ENCODE peak calls at places on chromosomes 11 and 22, in seven cellular contexts. One of them, this sample, is unnamed.

GRCh38 chr11:43988040-43988793 is 45.8 kb downstream of the C11orf96 start:
- DNase-seq in M059J: no peak
- DNase-seq in fibroblast of mammary gland: peak; percentile 80
- DNase-seq in Daoy: peak; percentile 10
- DNase-seq in mucosa of gallbladder: no peak
- DNase-seq in T-cell: no peak
- DNase-seq in T-helper 17 cell: no peak
- DNase-seq in this sample: no peak

GRCh38 chr22:24436553-24436952 is 9.2 kb downstream of the ADORA2A start:
- DNase-seq in M059J: no peak
- DNase-seq in fibroblast of mammary gland: no peak
- DNase-seq in Daoy: no peak
- DNase-seq in mucosa of gallbladder: no peak
- DNase-seq in T-cell: no peak
- DNase-seq in T-helper 17 cell: no peak
- DNase-seq in this sample: no peak

GRCh38 chr11:40274017-40274416 is 1185.4 kb downstream of the LRRC4C start:
- DNase-seq in M059J: peak; percentile 84
- DNase-seq in fibroblast of mammary gland: no peak
- DNase-seq in Daoy: no peak
- DNase-seq in mucosa of gallbladder: no peak
- DNase-seq in T-cell: no peak
- DNase-seq in T-helper 17 cell: no peak
- DNase-seq in this sample: peak; percentile 64

GRCh38 chr22:37162221-37163095 is 12.7 kb upstream of the IL2RB start:
- DNase-seq in M059J: no peak
- DNase-seq in fibroblast of mammary gland: no peak
- DNase-seq in Daoy: no peak
- DNase-seq in mucosa of gallbladder: no peak
- DNase-seq in T-cell: peak; percentile 68
- DNase-seq in T-helper 17 cell: peak; percentile 53
- DNase-seq in this sample: peak; percentile 27

GRCh38 chr22:37638351-37639069 is 959 bp upstream of the SH3BP1 start:
- DNase-seq in M059J: no peak
- DNase-seq in fibroblast of mammary gland: no peak
- DNase-seq in Daoy: no peak
- DNase-seq in mucosa of gallbladder: no peak
- DNase-seq in T-cell: no peak
- DNase-seq in T-helper 17 cell: no peak
- DNase-seq in this sample: no peak

GRCh38 chr11:121672630-121673487 is 220.1 kb upstream of the SORL1-AS1 start:
- DNase-seq in M059J: no peak
- DNase-seq in fibroblast of mammary gland: peak; percentile 41
- DNase-seq in Daoy: no peak
- DNase-seq in mucosa of gallbladder: no peak
- DNase-seq in T-cell: no peak
- DNase-seq in T-helper 17 cell: no peak
- DNase-seq in this sample: no peak

GRCh38 chr22:46053563-46054090 is 76.7 kb upstream of the WNT7B start:
- DNase-seq in M059J: peak; percentile 70
- DNase-seq in fibroblast of mammary gland: peak; percentile 65
- DNase-seq in Daoy: peak; percentile 76
- DNase-seq in mucosa of gallbladder: peak; percentile 72
- DNase-seq in T-cell: no peak
- DNase-seq in T-helper 17 cell: peak; percentile 34
- DNase-seq in this sample: peak; percentile 62

GRCh38 chr11:2186669-2187266 is 15.2 kb upstream of the TH start:
- DNase-seq in M059J: peak; percentile 54
- DNase-seq in fibroblast of mammary gland: no peak
- DNase-seq in Daoy: peak; percentile 61
- DNase-seq in mucosa of gallbladder: no peak
- DNase-seq in T-cell: no peak
- DNase-seq in T-helper 17 cell: peak; percentile 28
- DNase-seq in this sample: peak; percentile 56

GRCh38 chr22:42793848-42794405 is 63.1 kb downstream of the ARFGAP3 start:
- DNase-seq in M059J: no peak
- DNase-seq in fibroblast of mammary gland: no peak
- DNase-seq in Daoy: no peak
- DNase-seq in mucosa of gallbladder: no peak
- DNase-seq in T-cell: no peak
- DNase-seq in T-helper 17 cell: no peak
- DNase-seq in this sample: no peak

GRCh38 chr11:108680267-108680666 is 15.4 kb downstream of the DDX10 start:
- DNase-seq in M059J: no peak
- DNase-seq in fibroblast of mammary gland: no peak
- DNase-seq in Daoy: no peak
- DNase-seq in mucosa of gallbladder: no peak
- DNase-seq in T-cell: no peak
- DNase-seq in T-helper 17 cell: no peak
- DNase-seq in this sample: no peak

GRCh38 chr22:27133951-27134664 is 476.7 kb downstream of the MIAT start:
- DNase-seq in M059J: peak; percentile 91
- DNase-seq in fibroblast of mammary gland: peak; percentile 86
- DNase-seq in Daoy: peak; percentile 95
- DNase-seq in mucosa of gallbladder: no peak
- DNase-seq in T-cell: no peak
- DNase-seq in T-helper 17 cell: no peak
- DNase-seq in this sample: peak; percentile 86

GRCh38 chr22:32789797-32790620 is 11.5 kb upstream of the TIMP3 start:
- DNase-seq in M059J: no peak
- DNase-seq in fibroblast of mammary gland: no peak
- DNase-seq in Daoy: no peak
- DNase-seq in mucosa of gallbladder: no peak
- DNase-seq in T-cell: no peak
- DNase-seq in T-helper 17 cell: no peak
- DNase-seq in this sample: no peak

GRCh38 chr11:27084407-27084985 is 43.9 kb downstream of the BBOX1 start:
- DNase-seq in M059J: no peak
- DNase-seq in fibroblast of mammary gland: no peak
- DNase-seq in Daoy: no peak
- DNase-seq in mucosa of gallbladder: no peak
- DNase-seq in T-cell: no peak
- DNase-seq in T-helper 17 cell: no peak
- DNase-seq in this sample: no peak

GRCh38 chr11:64007160-64007628 is 21.0 kb downstream of the OTUB1 start:
- DNase-seq in M059J: peak; percentile 55
- DNase-seq in fibroblast of mammary gland: peak; percentile 46
- DNase-seq in Daoy: peak; percentile 62
- DNase-seq in mucosa of gallbladder: no peak
- DNase-seq in T-cell: no peak
- DNase-seq in T-helper 17 cell: no peak
- DNase-seq in this sample: peak; percentile 76

GRCh38 chr11:130131957-130132850 is 27.4 kb upstream of the ST14 start:
- DNase-seq in M059J: peak; percentile 65
- DNase-seq in fibroblast of mammary gland: peak; percentile 72
- DNase-seq in Daoy: peak; percentile 48
- DNase-seq in mucosa of gallbladder: peak; percentile 60
- DNase-seq in T-cell: peak; percentile 23
- DNase-seq in T-helper 17 cell: peak; percentile 44
- DNase-seq in this sample: peak; percentile 74

GRCh38 chr22:22565991-22566390 is 6.9 kb upstream of the PRAME start:
- DNase-seq in M059J: peak; percentile 32
- DNase-seq in fibroblast of mammary gland: peak; percentile 81
- DNase-seq in Daoy: no peak
- DNase-seq in mucosa of gallbladder: no peak
- DNase-seq in T-cell: no peak
- DNase-seq in T-helper 17 cell: no peak
- DNase-seq in this sample: peak; percentile 13

GRCh38 chr11:1049911-1050580 is 13.5 kb upstream of the MUC6 start:
- DNase-seq in M059J: no peak
- DNase-seq in fibroblast of mammary gland: no peak
- DNase-seq in Daoy: peak; percentile 1
- DNase-seq in mucosa of gallbladder: no peak
- DNase-seq in T-cell: no peak
- DNase-seq in T-helper 17 cell: peak; percentile 3
- DNase-seq in this sample: no peak

GRCh38 chr11:6757373-6757967 is 14.3 kb downstream of the OR2AG2 start:
- DNase-seq in M059J: peak; percentile 60
- DNase-seq in fibroblast of mammary gland: peak; percentile 65
- DNase-seq in Daoy: peak; percentile 36
- DNase-seq in mucosa of gallbladder: peak; percentile 67
- DNase-seq in T-cell: peak; percentile 21
- DNase-seq in T-helper 17 cell: peak; percentile 41
- DNase-seq in this sample: peak; percentile 67

GRCh38 chr11:8097926-8098325 is 16.9 kb downstream of the TUB start:
- DNase-seq in M059J: no peak
- DNase-seq in fibroblast of mammary gland: no peak
- DNase-seq in Daoy: no peak
- DNase-seq in mucosa of gallbladder: no peak
- DNase-seq in T-cell: no peak
- DNase-seq in T-helper 17 cell: no peak
- DNase-seq in this sample: no peak

GRCh38 chr11:16889905-16890304 is 124.3 kb downstream of the PLEKHA7 start:
- DNase-seq in M059J: no peak
- DNase-seq in fibroblast of mammary gland: no peak
- DNase-seq in Daoy: no peak
- DNase-seq in mucosa of gallbladder: no peak
- DNase-seq in T-cell: no peak
- DNase-seq in T-helper 17 cell: no peak
- DNase-seq in this sample: no peak

GRCh38 chr11:106608677-106609076 is 409.6 kb downstream of the GUCY1A2 start:
- DNase-seq in M059J: peak; percentile 54
- DNase-seq in fibroblast of mammary gland: peak; percentile 67
- DNase-seq in Daoy: peak; percentile 51
- DNase-seq in mucosa of gallbladder: no peak
- DNase-seq in T-cell: no peak
- DNase-seq in T-helper 17 cell: no peak
- DNase-seq in this sample: peak; percentile 67

GRCh38 chr11:17927643-17928343 is 85.1 kb downstream of the SERGEF start:
- DNase-seq in M059J: no peak
- DNase-seq in fibroblast of mammary gland: peak; percentile 89
- DNase-seq in Daoy: no peak
- DNase-seq in mucosa of gallbladder: no peak
- DNase-seq in T-cell: no peak
- DNase-seq in T-helper 17 cell: no peak
- DNase-seq in this sample: no peak

GRCh38 chr22:39999144-39999757 is 4.5 kb downstream of the FAM83F start:
- DNase-seq in M059J: peak; percentile 82
- DNase-seq in fibroblast of mammary gland: peak; percentile 61
- DNase-seq in Daoy: peak; percentile 58
- DNase-seq in mucosa of gallbladder: no peak
- DNase-seq in T-cell: no peak
- DNase-seq in T-helper 17 cell: no peak
- DNase-seq in this sample: peak; percentile 72

GRCh38 chr11:19459240-19459639 is 218.5 kb upstream of the E2F8 start:
- DNase-seq in M059J: no peak
- DNase-seq in fibroblast of mammary gland: no peak
- DNase-seq in Daoy: no peak
- DNase-seq in mucosa of gallbladder: no peak
- DNase-seq in T-cell: no peak
- DNase-seq in T-helper 17 cell: no peak
- DNase-seq in this sample: no peak

GRCh38 chr11:96222102-96222501 is 120.9 kb downstream of the MAML2 start:
- DNase-seq in M059J: no peak
- DNase-seq in fibroblast of mammary gland: no peak
- DNase-seq in Daoy: no peak
- DNase-seq in mucosa of gallbladder: no peak
- DNase-seq in T-cell: no peak
- DNase-seq in T-helper 17 cell: no peak
- DNase-seq in this sample: peak; percentile 60

GRCh38 chr22:22955866-22956535 is 68.4 kb downstream of the IGLL5 start:
- DNase-seq in M059J: peak; percentile 50
- DNase-seq in fibroblast of mammary gland: peak; percentile 67
- DNase-seq in Daoy: peak; percentile 55
- DNase-seq in mucosa of gallbladder: peak; percentile 66
- DNase-seq in T-cell: peak; percentile 36
- DNase-seq in T-helper 17 cell: peak; percentile 53
- DNase-seq in this sample: peak; percentile 72

GRCh38 chr22:25375683-25376082 is 156.2 kb downstream of the CRYBB2 start:
- DNase-seq in M059J: no peak
- DNase-seq in fibroblast of mammary gland: no peak
- DNase-seq in Daoy: no peak
- DNase-seq in mucosa of gallbladder: no peak
- DNase-seq in T-cell: no peak
- DNase-seq in T-helper 17 cell: no peak
- DNase-seq in this sample: no peak

GRCh38 chr11:107851704-107852315 is 6.8 kb downstream of the SLC35F2 start:
- DNase-seq in M059J: no peak
- DNase-seq in fibroblast of mammary gland: no peak
- DNase-seq in Daoy: no peak
- DNase-seq in mucosa of gallbladder: no peak
- DNase-seq in T-cell: no peak
- DNase-seq in T-helper 17 cell: no peak
- DNase-seq in this sample: no peak

GRCh38 chr11:64867748-64868462 is 10.5 kb downstream of the EHD1 start:
- DNase-seq in M059J: no peak
- DNase-seq in fibroblast of mammary gland: no peak
- DNase-seq in Daoy: no peak
- DNase-seq in mucosa of gallbladder: no peak
- DNase-seq in T-cell: no peak
- DNase-seq in T-helper 17 cell: no peak
- DNase-seq in this sample: peak; percentile 33